ENCODE peak calls at places on chromosomes 12 and 14, in six cellular contexts. One of them, this sample, is unnamed.

GRCh38 chr12:19994970-19995369 is 373.4 kb upstream of the PDE3A start:
- DNase-seq in CD8-positive, alpha-beta memory T cell: no peak
- DNase-seq in A549: no peak
- DNase-seq in mucosa of descending colon: no peak
- DNase-seq in psoas muscle: no peak
- DNase-seq in naive thymus-derived CD4-positive, alpha-beta T cell: no peak
- DNase-seq in this sample: no peak

GRCh38 chr12:48128800-48129199 is 9.6 kb downstream of the PFKM start:
- DNase-seq in CD8-positive, alpha-beta memory T cell: no peak
- DNase-seq in A549: no peak
- DNase-seq in psoas muscle: no peak
- DNase-seq in naive thymus-derived CD4-positive, alpha-beta T cell: no peak
- DNase-seq in mucosa of descending colon: no peak
- DNase-seq in this sample: no peak

GRCh38 chr12:128337456-128338160 is 70.6 kb downstream of the TMEM132C start:
- DNase-seq in CD8-positive, alpha-beta memory T cell: no peak
- DNase-seq in naive thymus-derived CD4-positive, alpha-beta T cell: no peak
- DNase-seq in mucosa of descending colon: no peak
- DNase-seq in psoas muscle: no peak
- DNase-seq in A549: no peak
- DNase-seq in this sample: no peak

GRCh38 chr14:90518941-90519256 is 122.1 kb downstream of the CALM1 start:
- DNase-seq in CD8-positive, alpha-beta memory T cell: peak; percentile 62
- DNase-seq in naive thymus-derived CD4-positive, alpha-beta T cell: no peak
- DNase-seq in mucosa of descending colon: no peak
- DNase-seq in A549: no peak
- DNase-seq in psoas muscle: no peak
- DNase-seq in this sample: peak; percentile 24

GRCh38 chr14:60648934-60649814 is at the start of gene SIX1:
- DNase-seq in psoas muscle: peak; percentile 86
- DNase-seq in CD8-positive, alpha-beta memory T cell: no peak
- DNase-seq in A549: peak; percentile 95
- DNase-seq in naive thymus-derived CD4-positive, alpha-beta T cell: no peak
- DNase-seq in mucosa of descending colon: peak; percentile 57
- DNase-seq in this sample: no peak

GRCh38 chr14:49893309-49894213 is 679 bp downstream of the ARF6 start:
- DNase-seq in A549: peak; percentile 21
- DNase-seq in CD8-positive, alpha-beta memory T cell: peak; percentile 87
- DNase-seq in mucosa of descending colon: peak; percentile 87
- DNase-seq in naive thymus-derived CD4-positive, alpha-beta T cell: peak; percentile 67
- DNase-seq in psoas muscle: peak; percentile 67
- DNase-seq in this sample: peak; percentile 55

GRCh38 chr14:62709773-62710172 is 335.5 kb downstream of the KCNH5 start:
- DNase-seq in mucosa of descending colon: no peak
- DNase-seq in A549: no peak
- DNase-seq in psoas muscle: no peak
- DNase-seq in CD8-positive, alpha-beta memory T cell: no peak
- DNase-seq in naive thymus-derived CD4-positive, alpha-beta T cell: no peak
- DNase-seq in this sample: no peak

GRCh38 chr12:11810160-11810559 is 160.7 kb downstream of the ETV6 start:
- DNase-seq in psoas muscle: no peak
- DNase-seq in A549: no peak
- DNase-seq in mucosa of descending colon: no peak
- DNase-seq in naive thymus-derived CD4-positive, alpha-beta T cell: no peak
- DNase-seq in CD8-positive, alpha-beta memory T cell: no peak
- DNase-seq in this sample: no peak

GRCh38 chr12:6180300-6181051 is 19.7 kb upstream of the CD9 start:
- DNase-seq in A549: no peak
- DNase-seq in CD8-positive, alpha-beta memory T cell: no peak
- DNase-seq in naive thymus-derived CD4-positive, alpha-beta T cell: no peak
- DNase-seq in mucosa of descending colon: no peak
- DNase-seq in psoas muscle: peak; percentile 72
- DNase-seq in this sample: no peak

GRCh38 chr14:104600141-104600643 is 4.4 kb downstream of the TMEM179 start:
- DNase-seq in psoas muscle: peak; percentile 10
- DNase-seq in A549: peak; percentile 48
- DNase-seq in naive thymus-derived CD4-positive, alpha-beta T cell: no peak
- DNase-seq in CD8-positive, alpha-beta memory T cell: no peak
- DNase-seq in mucosa of descending colon: no peak
- DNase-seq in this sample: no peak

GRCh38 chr12:13205809-13206559 is 9.5 kb downstream of the EMP1 start:
- DNase-seq in naive thymus-derived CD4-positive, alpha-beta T cell: no peak
- DNase-seq in mucosa of descending colon: no peak
- DNase-seq in psoas muscle: no peak
- DNase-seq in A549: peak; percentile 40
- DNase-seq in CD8-positive, alpha-beta memory T cell: no peak
- DNase-seq in this sample: no peak

GRCh38 chr12:58919271-58920101 is 818 bp downstream of the LRIG3 start:
- DNase-seq in naive thymus-derived CD4-positive, alpha-beta T cell: no peak
- DNase-seq in psoas muscle: no peak
- DNase-seq in CD8-positive, alpha-beta memory T cell: no peak
- DNase-seq in mucosa of descending colon: peak; percentile 65
- DNase-seq in A549: peak; percentile 34
- DNase-seq in this sample: no peak

GRCh38 chr12:81167694-81168093 is 89.8 kb downstream of the ACSS3 start:
- DNase-seq in CD8-positive, alpha-beta memory T cell: no peak
- DNase-seq in naive thymus-derived CD4-positive, alpha-beta T cell: no peak
- DNase-seq in mucosa of descending colon: no peak
- DNase-seq in A549: no peak
- DNase-seq in psoas muscle: no peak
- DNase-seq in this sample: no peak

GRCh38 chr12:71556881-71557280 is 106.8 kb downstream of the ZFC3H1 start:
- DNase-seq in psoas muscle: no peak
- DNase-seq in naive thymus-derived CD4-positive, alpha-beta T cell: no peak
- DNase-seq in mucosa of descending colon: no peak
- DNase-seq in A549: peak; percentile 25
- DNase-seq in CD8-positive, alpha-beta memory T cell: no peak
- DNase-seq in this sample: no peak

GRCh38 chr12:19712041-19712440 is 272.7 kb downstream of the AEBP2 start:
- DNase-seq in A549: peak; percentile 22
- DNase-seq in psoas muscle: no peak
- DNase-seq in CD8-positive, alpha-beta memory T cell: no peak
- DNase-seq in naive thymus-derived CD4-positive, alpha-beta T cell: no peak
- DNase-seq in mucosa of descending colon: no peak
- DNase-seq in this sample: no peak

GRCh38 chr12:124632510-124632909 is 65.1 kb upstream of the NCOR2 start:
- DNase-seq in psoas muscle: no peak
- DNase-seq in CD8-positive, alpha-beta memory T cell: no peak
- DNase-seq in A549: no peak
- DNase-seq in mucosa of descending colon: no peak
- DNase-seq in naive thymus-derived CD4-positive, alpha-beta T cell: no peak
- DNase-seq in this sample: no peak

GRCh38 chr12:27984275-27984674 is 11.7 kb upstream of the PTHLH start:
- DNase-seq in CD8-positive, alpha-beta memory T cell: no peak
- DNase-seq in naive thymus-derived CD4-positive, alpha-beta T cell: no peak
- DNase-seq in A549: peak; percentile 60
- DNase-seq in psoas muscle: no peak
- DNase-seq in mucosa of descending colon: no peak
- DNase-seq in this sample: no peak

GRCh38 chr12:52020539-52021336 is 14.0 kb downstream of the TAMALIN start:
- DNase-seq in naive thymus-derived CD4-positive, alpha-beta T cell: peak; percentile 50
- DNase-seq in A549: peak; percentile 75
- DNase-seq in CD8-positive, alpha-beta memory T cell: peak; percentile 73
- DNase-seq in mucosa of descending colon: no peak
- DNase-seq in psoas muscle: no peak
- DNase-seq in this sample: peak; percentile 41

GRCh38 chr12:31000751-31001150 is 72.9 kb upstream of the DDX11 start:
- DNase-seq in A549: no peak
- DNase-seq in psoas muscle: no peak
- DNase-seq in mucosa of descending colon: no peak
- DNase-seq in naive thymus-derived CD4-positive, alpha-beta T cell: no peak
- DNase-seq in CD8-positive, alpha-beta memory T cell: no peak
- DNase-seq in this sample: no peak

GRCh38 chr12:95393191-95393790 is 80.7 kb upstream of the METAP2 start:
- DNase-seq in A549: no peak
- DNase-seq in naive thymus-derived CD4-positive, alpha-beta T cell: no peak
- DNase-seq in mucosa of descending colon: no peak
- DNase-seq in CD8-positive, alpha-beta memory T cell: no peak
- DNase-seq in psoas muscle: no peak
- DNase-seq in this sample: no peak

GRCh38 chr14:99729991-99730875 is 46.1 kb downstream of the CYP46A1 start:
- DNase-seq in psoas muscle: peak; percentile 72
- DNase-seq in A549: peak; percentile 77
- DNase-seq in mucosa of descending colon: no peak
- DNase-seq in naive thymus-derived CD4-positive, alpha-beta T cell: peak; percentile 60
- DNase-seq in CD8-positive, alpha-beta memory T cell: peak; percentile 63
- DNase-seq in this sample: peak; percentile 40

GRCh38 chr12:57369202-57369601 is 61.6 kb downstream of the R3HDM2 start:
- DNase-seq in mucosa of descending colon: no peak
- DNase-seq in A549: no peak
- DNase-seq in psoas muscle: no peak
- DNase-seq in CD8-positive, alpha-beta memory T cell: no peak
- DNase-seq in naive thymus-derived CD4-positive, alpha-beta T cell: no peak
- DNase-seq in this sample: no peak

GRCh38 chr14:92093320-92093719 is 13.1 kb downstream of the ATXN3 start:
- DNase-seq in A549: no peak
- DNase-seq in psoas muscle: no peak
- DNase-seq in naive thymus-derived CD4-positive, alpha-beta T cell: no peak
- DNase-seq in mucosa of descending colon: no peak
- DNase-seq in CD8-positive, alpha-beta memory T cell: no peak
- DNase-seq in this sample: no peak

GRCh38 chr14:99780690-99781089 is 12.5 kb upstream of the EML1 start:
- DNase-seq in mucosa of descending colon: no peak
- DNase-seq in A549: no peak
- DNase-seq in naive thymus-derived CD4-positive, alpha-beta T cell: no peak
- DNase-seq in psoas muscle: no peak
- DNase-seq in CD8-positive, alpha-beta memory T cell: no peak
- DNase-seq in this sample: no peak

GRCh38 chr12:79527498-79527897 is 163.3 kb downstream of the PAWR start:
- DNase-seq in CD8-positive, alpha-beta memory T cell: no peak
- DNase-seq in A549: no peak
- DNase-seq in mucosa of descending colon: no peak
- DNase-seq in psoas muscle: no peak
- DNase-seq in naive thymus-derived CD4-positive, alpha-beta T cell: no peak
- DNase-seq in this sample: no peak

GRCh38 chr12:95802482-95803264 is 12.1 kb upstream of the NTN4 start:
- DNase-seq in mucosa of descending colon: no peak
- DNase-seq in CD8-positive, alpha-beta memory T cell: no peak
- DNase-seq in psoas muscle: no peak
- DNase-seq in naive thymus-derived CD4-positive, alpha-beta T cell: no peak
- DNase-seq in A549: peak; percentile 67
- DNase-seq in this sample: no peak

GRCh38 chr14:100020623-100021022 is 44.6 kb upstream of the EVL start:
- DNase-seq in A549: no peak
- DNase-seq in psoas muscle: no peak
- DNase-seq in naive thymus-derived CD4-positive, alpha-beta T cell: no peak
- DNase-seq in mucosa of descending colon: no peak
- DNase-seq in CD8-positive, alpha-beta memory T cell: no peak
- DNase-seq in this sample: no peak

GRCh38 chr12:27843714-27844245 is 63.7 kb upstream of the MANSC4 start:
- DNase-seq in naive thymus-derived CD4-positive, alpha-beta T cell: no peak
- DNase-seq in psoas muscle: no peak
- DNase-seq in mucosa of descending colon: no peak
- DNase-seq in CD8-positive, alpha-beta memory T cell: no peak
- DNase-seq in A549: no peak
- DNase-seq in this sample: no peak

GRCh38 chr14:50821471-50822464 is 9.2 kb downstream of the NIN start:
- DNase-seq in naive thymus-derived CD4-positive, alpha-beta T cell: peak; percentile 19
- DNase-seq in A549: no peak
- DNase-seq in psoas muscle: no peak
- DNase-seq in CD8-positive, alpha-beta memory T cell: peak; percentile 83
- DNase-seq in mucosa of descending colon: peak; percentile 84
- DNase-seq in this sample: peak; percentile 16

GRCh38 chr12:92614502-92614901 is 88.3 kb upstream of the PLEKHG7 start:
- DNase-seq in mucosa of descending colon: no peak
- DNase-seq in psoas muscle: no peak
- DNase-seq in A549: no peak
- DNase-seq in naive thymus-derived CD4-positive, alpha-beta T cell: no peak
- DNase-seq in CD8-positive, alpha-beta memory T cell: no peak
- DNase-seq in this sample: no peak

GRCh38 chr12:34407813-34408212 is 385.5 kb downstream of the ALG10 start:
- DNase-seq in A549: no peak
- DNase-seq in naive thymus-derived CD4-positive, alpha-beta T cell: no peak
- DNase-seq in mucosa of descending colon: no peak
- DNase-seq in psoas muscle: no peak
- DNase-seq in CD8-positive, alpha-beta memory T cell: no peak
- DNase-seq in this sample: no peak

GRCh38 chr12:34405286-34406227 is 383.3 kb downstream of the ALG10 start:
- DNase-seq in CD8-positive, alpha-beta memory T cell: peak; percentile 27
- DNase-seq in naive thymus-derived CD4-positive, alpha-beta T cell: no peak
- DNase-seq in A549: no peak
- DNase-seq in psoas muscle: peak; percentile 2
- DNase-seq in mucosa of descending colon: peak; percentile 17
- DNase-seq in this sample: peak; percentile 2

GRCh38 chr12:34406996-34407300 is 384.7 kb downstream of the ALG10 start:
- DNase-seq in CD8-positive, alpha-beta memory T cell: peak; percentile 21
- DNase-seq in naive thymus-derived CD4-positive, alpha-beta T cell: no peak
- DNase-seq in psoas muscle: peak; percentile 2
- DNase-seq in A549: no peak
- DNase-seq in mucosa of descending colon: no peak
- DNase-seq in this sample: no peak

GRCh38 chr12:34404377-34405285 is 382.3 kb downstream of the ALG10 start:
- DNase-seq in A549: no peak
- DNase-seq in mucosa of descending colon: peak; percentile 25
- DNase-seq in CD8-positive, alpha-beta memory T cell: peak; percentile 21
- DNase-seq in naive thymus-derived CD4-positive, alpha-beta T cell: no peak
- DNase-seq in psoas muscle: peak; percentile 4
- DNase-seq in this sample: peak; percentile 4

GRCh38 chr12:34406228-34406995 is 384.1 kb downstream of the ALG10 start:
- DNase-seq in psoas muscle: peak; percentile 4
- DNase-seq in naive thymus-derived CD4-positive, alpha-beta T cell: no peak
- DNase-seq in A549: no peak
- DNase-seq in CD8-positive, alpha-beta memory T cell: peak; percentile 14
- DNase-seq in mucosa of descending colon: peak; percentile 21
- DNase-seq in this sample: no peak
- H3K9me3 ChIP-seq in psoas muscle: peaks cover 24% of the 10 kb centered on the region
- H3K9me3 ChIP-seq in naive thymus-derived CD4-positive, alpha-beta T cell: no peaks in the 10 kb centered on the region
- H3K9me3 ChIP-seq in A549: peaks cover 17% of the 10 kb centered on the region
- H3K9me3 ChIP-seq in CD8-positive, alpha-beta memory T cell: peaks cover 13% of the 10 kb centered on the region
- H3K9me3 ChIP-seq in mucosa of descending colon: peaks cover 100% of the 10 kb centered on the region
- H3K9me3 ChIP-seq in this sample: peaks cover 4% of the 10 kb centered on the region

GRCh38 chr14:47194051-47194450 is 481.4 kb downstream of the MDGA2 start:
- DNase-seq in psoas muscle: no peak
- DNase-seq in naive thymus-derived CD4-positive, alpha-beta T cell: no peak
- DNase-seq in A549: no peak
- DNase-seq in CD8-positive, alpha-beta memory T cell: no peak
- DNase-seq in mucosa of descending colon: no peak
- DNase-seq in this sample: no peak
- H3K9me3 ChIP-seq in psoas muscle: no peaks in the 10 kb centered on the region
- H3K9me3 ChIP-seq in naive thymus-derived CD4-positive, alpha-beta T cell: peaks cover 5% of the 10 kb centered on the region
- H3K9me3 ChIP-seq in A549: no peaks in the 10 kb centered on the region
- H3K9me3 ChIP-seq in CD8-positive, alpha-beta memory T cell: no peaks in the 10 kb centered on the region
- H3K9me3 ChIP-seq in mucosa of descending colon: no peaks in the 10 kb centered on the region
- H3K9me3 ChIP-seq in this sample: no peaks in the 10 kb centered on the region

GRCh38 chr14:98462908-98463307 is 809.1 kb downstream of the BCL11B start:
- DNase-seq in mucosa of descending colon: no peak
- DNase-seq in CD8-positive, alpha-beta memory T cell: no peak
- DNase-seq in A549: no peak
- DNase-seq in naive thymus-derived CD4-positive, alpha-beta T cell: no peak
- DNase-seq in psoas muscle: no peak
- DNase-seq in this sample: no peak
- H3K9me3 ChIP-seq in mucosa of descending colon: no peaks in the 10 kb centered on the region
- H3K9me3 ChIP-seq in CD8-positive, alpha-beta memory T cell: no peaks in the 10 kb centered on the region
- H3K9me3 ChIP-seq in A549: no peaks in the 10 kb centered on the region
- H3K9me3 ChIP-seq in naive thymus-derived CD4-positive, alpha-beta T cell: no peaks in the 10 kb centered on the region
- H3K9me3 ChIP-seq in psoas muscle: no peaks in the 10 kb centered on the region
- H3K9me3 ChIP-seq in this sample: peaks cover 2% of the 10 kb centered on the region

GRCh38 chr12:38149395-38150073 is 167.0 kb upstream of the ALG10B start:
- DNase-seq in mucosa of descending colon: no peak
- DNase-seq in naive thymus-derived CD4-positive, alpha-beta T cell: no peak
- DNase-seq in CD8-positive, alpha-beta memory T cell: no peak
- DNase-seq in psoas muscle: no peak
- DNase-seq in A549: no peak
- DNase-seq in this sample: no peak
- H3K9me3 ChIP-seq in mucosa of descending colon: peaks cover 31% of the 10 kb centered on the region
- H3K9me3 ChIP-seq in naive thymus-derived CD4-positive, alpha-beta T cell: no peaks in the 10 kb centered on the region
- H3K9me3 ChIP-seq in CD8-positive, alpha-beta memory T cell: no peaks in the 10 kb centered on the region
- H3K9me3 ChIP-seq in psoas muscle: no peaks in the 10 kb centered on the region
- H3K9me3 ChIP-seq in A549: peaks cover 24% of the 10 kb centered on the region
- H3K9me3 ChIP-seq in this sample: no peaks in the 10 kb centered on the region

GRCh38 chr12:46049665-46050064 is 59.3 kb upstream of the SCAF11 start:
- DNase-seq in A549: no peak
- DNase-seq in CD8-positive, alpha-beta memory T cell: no peak
- DNase-seq in naive thymus-derived CD4-positive, alpha-beta T cell: no peak
- DNase-seq in mucosa of descending colon: no peak
- DNase-seq in psoas muscle: no peak
- DNase-seq in this sample: no peak
- H3K9me3 ChIP-seq in A549: peaks cover 54% of the 10 kb centered on the region
- H3K9me3 ChIP-seq in CD8-positive, alpha-beta memory T cell: no peaks in the 10 kb centered on the region
- H3K9me3 ChIP-seq in naive thymus-derived CD4-positive, alpha-beta T cell: no peaks in the 10 kb centered on the region
- H3K9me3 ChIP-seq in mucosa of descending colon: peaks cover 21% of the 10 kb centered on the region
- H3K9me3 ChIP-seq in psoas muscle: peaks cover 17% of the 10 kb centered on the region
- H3K9me3 ChIP-seq in this sample: peaks cover 8% of the 10 kb centered on the region